ENCODE peak calls at places on chromosomes 11 and 22, in ten cellular contexts. V is endothelial cell, I is GM23338, P is lower lobe of right lung, W is fibroblast of villous mesenchyme, S is Peyer's patch, U is neural crest cell, L is breast epithelium, T is OCI-LY7, B is AG09309. J is an unnamed sample.

GRCh38 chr11:110430267-110431211 is 791 bp downstream of the FDX1 start:
- DNase-seq in V (no peak), I (peak), P (no peak), W (peak), S (peak), U (peak), L (peak), T (peak), B (no peak), J (no peak)

GRCh38 chr11:15991174-15991655 is 365.1 kb downstream of the SOX6 start:
- DNase-seq in V (no peak), I (no peak), P (no peak), W (no peak), S (no peak), U (no peak), L (no peak), T (no peak), B (no peak), J (no peak)

GRCh38 chr11:71962428-71963038 is 33.7 kb downstream of the RNF121 start:
- DNase-seq in V (no peak), I (no peak), P (no peak), W (peak), S (no peak), U (no peak), L (no peak), T (peak), B (peak), J (no peak)

GRCh38 chr11:43573873-43574272 is 106.7 kb upstream of the HSD17B12 start:
- DNase-seq in V (no peak), I (no peak), P (no peak), W (no peak), S (no peak), U (no peak), L (no peak), T (no peak), B (no peak), J (no peak)

GRCh38 chr11:85661972-85662664 is 2.8 kb downstream of the CREBZF start:
- DNase-seq in V (no peak), I (no peak), P (no peak), W (peak), S (no peak), U (no peak), L (no peak), T (no peak), B (no peak), J (no peak)

GRCh38 chr11:122229078-122229477 is 113.1 kb upstream of the BLID start:
- DNase-seq in V (no peak), I (no peak), P (no peak), W (peak), S (no peak), U (no peak), L (no peak), T (no peak), B (peak), J (no peak)

GRCh38 chr22:37892566-37893338 is 13.3 kb upstream of the MICALL1 start:
- DNase-seq in V (no peak), I (no peak), P (peak), W (no peak), S (no peak), U (no peak), L (no peak), T (no peak), B (no peak), J (no peak)

GRCh38 chr22:26481694-26482093 is 1.9 kb downstream of the HPS4 start:
- DNase-seq in V (no peak), I (no peak), P (no peak), W (no peak), S (no peak), U (no peak), L (no peak), T (peak), B (no peak), J (no peak)

GRCh38 chr11:8989411-8989810 is 14.4 kb downstream of the NRIP3 start:
- DNase-seq in V (no peak), I (peak), P (no peak), W (peak), S (no peak), U (no peak), L (no peak), T (no peak), B (peak), J (no peak)

GRCh38 chr11:40716344-40717178 is 742.9 kb downstream of the LRRC4C start:
- DNase-seq in V (no peak), I (peak), P (no peak), W (no peak), S (no peak), U (no peak), L (no peak), T (no peak), B (no peak), J (no peak)

GRCh38 chr11:16785520-16786128 is 47.2 kb downstream of the C11orf58 start:
- DNase-seq in V (peak), I (peak), P (peak), W (peak), S (no peak), U (peak), L (peak), T (peak), B (no peak), J (peak)

GRCh38 chr11:123559418-123559817 is 95.0 kb downstream of the SCN3B start:
- DNase-seq in V (no peak), I (no peak), P (no peak), W (no peak), S (no peak), U (no peak), L (no peak), T (no peak), B (no peak), J (no peak)

GRCh38 chr11:1625541-1625940 is 3.6 kb upstream of the KRTAP5-4 start:
- DNase-seq in V (no peak), I (no peak), P (no peak), W (no peak), S (no peak), U (no peak), L (no peak), T (no peak), B (no peak), J (no peak)

GRCh38 chr11:117600261-117600783 is 196.7 kb downstream of the DSCAML1 start:
- DNase-seq in V (no peak), I (no peak), P (no peak), W (no peak), S (no peak), U (no peak), L (no peak), T (no peak), B (no peak), J (no peak)

GRCh38 chr22:33166206-33166605 is 108.0 kb upstream of the SYN3 start:
- DNase-seq in V (no peak), I (peak), P (no peak), W (no peak), S (no peak), U (no peak), L (no peak), T (peak), B (no peak), J (no peak)

GRCh38 chr22:39146256-39147101 is 6.0 kb downstream of the CBX7 start:
- DNase-seq in V (no peak), I (no peak), P (no peak), W (no peak), S (no peak), U (no peak), L (no peak), T (no peak), B (no peak), J (no peak)

GRCh38 chr11:78295347-78295746 is 106.6 kb downstream of the USP35 start:
- DNase-seq in V (no peak), I (no peak), P (no peak), W (no peak), S (no peak), U (no peak), L (no peak), T (no peak), B (no peak), J (no peak)

GRCh38 chr11:62985351-62985750 is 584 bp upstream of the SLC22A6 start:
- DNase-seq in V (no peak), I (no peak), P (no peak), W (no peak), S (no peak), U (no peak), L (no peak), T (no peak), B (no peak), J (no peak)

GRCh38 chr11:110759972-110760381 is 47.7 kb upstream of the ARHGAP20 start:
- DNase-seq in V (no peak), I (no peak), P (no peak), W (peak), S (no peak), U (no peak), L (no peak), T (no peak), B (no peak), J (no peak)

GRCh38 chr11:58446294-58446693 is 4.3 kb upstream of the OR5B12 start:
- DNase-seq in V (no peak), I (no peak), P (no peak), W (no peak), S (no peak), U (no peak), L (no peak), T (no peak), B (no peak), J (no peak)

GRCh38 chr11:10450451-10451398 is 4.3 kb upstream of the AMPD3 start:
- DNase-seq in V (peak), I (peak), P (peak), W (peak), S (peak), U (peak), L (peak), T (no peak), B (no peak), J (peak)

GRCh38 chr11:24386551-24387404 is 110.1 kb upstream of the LUZP2 start:
- DNase-seq in V (peak), I (peak), P (no peak), W (peak), S (no peak), U (no peak), L (no peak), T (no peak), B (no peak), J (no peak)

GRCh38 chr11:3873712-3874349 is 18.4 kb downstream of the STIM1 start:
- DNase-seq in V (no peak), I (no peak), P (no peak), W (no peak), S (no peak), U (no peak), L (no peak), T (no peak), B (no peak), J (no peak)

GRCh38 chr11:63888170-63889086 is 28.5 kb downstream of the RCOR2 start:
- DNase-seq in V (peak), I (peak), P (peak), W (peak), S (peak), U (no peak), L (peak), T (peak), B (no peak), J (peak)

GRCh38 chr11:47487421-47487820 is 38.5 kb upstream of the RAPSN start:
- DNase-seq in V (no peak), I (no peak), P (no peak), W (no peak), S (no peak), U (no peak), L (no peak), T (no peak), B (no peak), J (no peak)

GRCh38 chr11:10413268-10413667 is 41.8 kb upstream of the AMPD3 start:
- DNase-seq in V (no peak), I (no peak), P (no peak), W (peak), S (no peak), U (no peak), L (no peak), T (peak), B (no peak), J (no peak)

GRCh38 chr22:16563555-16564520 is 28.8 kb downstream of the CCT8L2 start:
- DNase-seq in V (no peak), I (no peak), P (peak), W (no peak), S (peak), U (no peak), L (no peak), T (no peak), B (no peak), J (no peak)

GRCh38 chr11:14022251-14022650 is 59.7 kb downstream of the SPON1 start:
- DNase-seq in V (no peak), I (no peak), P (no peak), W (no peak), S (no peak), U (no peak), L (no peak), T (no peak), B (no peak), J (no peak)

GRCh38 chr11:28110839-28111235 is 2.6 kb downstream of the METTL15 start:
- DNase-seq in V (no peak), I (no peak), P (no peak), W (peak), S (no peak), U (no peak), L (no peak), T (no peak), B (no peak), J (no peak)

GRCh38 chr11:65606876-65607613 is 7.0 kb downstream of the MAP3K11 start:
- DNase-seq in V (peak), I (peak), P (peak), W (peak), S (peak), U (peak), L (peak), T (peak), B (peak), J (no peak)

GRCh38 chr11:28228196-28228595 is 120.0 kb downstream of the METTL15 start:
- DNase-seq in V (no peak), I (no peak), P (no peak), W (peak), S (no peak), U (no peak), L (no peak), T (no peak), B (no peak), J (no peak)

GRCh38 chr22:23509571-23510302 is 70.4 kb downstream of the IGLL1 start:
- DNase-seq in V (no peak), I (no peak), P (no peak), W (peak), S (peak), U (no peak), L (no peak), T (no peak), B (no peak), J (no peak)

GRCh38 chr22:29259253-29259899 is 8.4 kb downstream of the RHBDD3 start:
- DNase-seq in V (no peak), I (peak), P (no peak), W (no peak), S (no peak), U (no peak), L (no peak), T (no peak), B (no peak), J (no peak)

GRCh38 chr22:21948390-21948789 is 4.3 kb downstream of the PPM1F start:
- DNase-seq in V (no peak), I (no peak), P (no peak), W (no peak), S (no peak), U (no peak), L (no peak), T (no peak), B (no peak), J (no peak)

GRCh38 chr11:127766734-127767133 is 766.2 kb upstream of the KIRREL3 start:
- DNase-seq in V (no peak), I (peak), P (no peak), W (no peak), S (no peak), U (no peak), L (no peak), T (no peak), B (no peak), J (no peak)

GRCh38 chr11:76635991-76636520 is 34.5 kb downstream of the LRRC32 start:
- DNase-seq in V (no peak), I (no peak), P (no peak), W (no peak), S (peak), U (no peak), L (no peak), T (peak), B (no peak), J (no peak)

GRCh38 chr11:14789879-14790484 is 102.0 kb downstream of the CYP2R1 start:
- DNase-seq in V (no peak), I (no peak), P (no peak), W (peak), S (no peak), U (no peak), L (no peak), T (peak), B (no peak), J (no peak)

GRCh38 chr11:46410021-46410420 is 18.4 kb upstream of the CHRM4 start:
- DNase-seq in V (peak), I (peak), P (no peak), W (peak), S (no peak), U (no peak), L (no peak), T (no peak), B (no peak), J (no peak)

GRCh38 chr11:68927280-68928107 is 23.8 kb downstream of the IGHMBP2 start:
- DNase-seq in V (no peak), I (no peak), P (no peak), W (no peak), S (no peak), U (no peak), L (no peak), T (peak), B (no peak), J (no peak)

GRCh38 chr11:113806403-113806802 is 26.8 kb downstream of the CLDN25 start:
- DNase-seq in V (peak), I (peak), P (no peak), W (peak), S (no peak), U (peak), L (no peak), T (peak), B (no peak), J (no peak)
- TF ChIP-seq CTCF in V (peak), I (peak), P (peak), W (peak), S (peak), U (peak), L (no peak), T (peak), B (peak), J (peak)

GRCh38 chr22:48941903-48942625 is 885.6 kb downstream of the BRD1 start:
- DNase-seq in V (no peak), I (no peak), P (no peak), W (no peak), S (no peak), U (no peak), L (no peak), T (no peak), B (no peak), J (peak)

GRCh38 chr22:48944756-48945620 is 882.7 kb downstream of the BRD1 start:
- DNase-seq in V (no peak), I (no peak), P (no peak), W (no peak), S (no peak), U (no peak), L (peak), T (no peak), B (no peak), J (peak)

GRCh38 chr22:48944433-48944755 is 883.3 kb downstream of the BRD1 start:
- DNase-seq in V (no peak), I (no peak), P (no peak), W (no peak), S (no peak), U (no peak), L (no peak), T (no peak), B (no peak), J (peak)

GRCh38 chr22:48942698-48943566 is 884.7 kb downstream of the BRD1 start:
- DNase-seq in V (no peak), I (no peak), P (no peak), W (no peak), S (no peak), U (no peak), L (no peak), T (no peak), B (no peak), J (peak)

GRCh38 chr22:48943567-48944432 is 883.9 kb downstream of the BRD1 start:
- DNase-seq in V (peak), I (no peak), P (no peak), W (no peak), S (no peak), U (peak), L (peak), T (peak), B (no peak), J (peak)
- TF ChIP-seq CTCF in V (peak), I (no peak), P (peak), W (no peak), S (no peak), U (peak), L (no peak), T (peak), B (no peak), J (no peak)

GRCh38 chr22:43706151-43706550 is 106.0 kb downstream of the EFCAB6 start:
- DNase-seq in V (no peak), I (peak), P (no peak), W (no peak), S (no peak), U (no peak), L (no peak), T (no peak), B (no peak), J (no peak)
- TF ChIP-seq CTCF in V (no peak), I (no peak), P (no peak), W (no peak), S (no peak), U (no peak), L (no peak), T (no peak), B (no peak), J (no peak)

DNA sequence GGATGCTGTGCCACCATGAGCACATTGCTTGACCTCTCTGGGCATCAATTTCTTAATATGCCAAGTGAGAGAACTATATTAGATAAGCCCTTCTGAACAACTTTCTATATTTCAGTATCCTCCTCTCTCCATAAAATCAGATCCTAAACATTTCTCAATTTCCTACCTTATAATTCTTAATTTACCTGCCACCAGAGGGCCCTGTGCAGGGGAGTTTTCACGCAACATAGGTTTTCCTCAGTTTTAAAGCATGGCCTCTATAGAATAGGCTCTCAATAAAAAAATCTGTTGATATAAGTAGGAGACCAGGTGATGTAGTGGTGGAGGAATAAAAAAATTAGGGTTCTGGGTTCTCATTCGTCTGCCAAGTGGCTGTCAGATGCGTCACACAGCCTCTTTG is 83.7 kb upstream of the DBX1 start:
- DNase-seq in V (no peak), I (no peak), P (no peak), W (no peak), S (no peak), U (no peak), L (no peak), T (no peak), B (no peak), J (no peak)
- TF ChIP-seq CTCF in V (no peak), I (peak), P (no peak), W (peak), S (no peak), U (peak), L (no peak), T (peak), B (peak), J (no peak)

GRCh38 chr11:44689265-44689664 is 37.5 kb upstream of the TSPAN18 start:
- DNase-seq in V (no peak), I (no peak), P (no peak), W (no peak), S (no peak), U (no peak), L (no peak), T (no peak), B (no peak), J (no peak)

GRCh38 chr11:44680982-44681597 is 45.7 kb upstream of the TSPAN18 start:
- DNase-seq in V (no peak), I (peak), P (no peak), W (peak), S (no peak), U (no peak), L (no peak), T (no peak), B (no peak), J (no peak)

GRCh38 chr11:44687310-44687842 is 39.4 kb upstream of the TSPAN18 start:
- DNase-seq in V (no peak), I (no peak), P (no peak), W (no peak), S (no peak), U (no peak), L (no peak), T (no peak), B (no peak), J (no peak)

GRCh38 chr11:44681698-44682097 is 45.1 kb upstream of the TSPAN18 start:
- DNase-seq in V (no peak), I (no peak), P (no peak), W (peak), S (no peak), U (no peak), L (no peak), T (no peak), B (no peak), J (no peak)

GRCh38 chr11:44684886-44685285 is 41.9 kb upstream of the TSPAN18 start:
- DNase-seq in V (no peak), I (no peak), P (no peak), W (no peak), S (no peak), U (no peak), L (no peak), T (no peak), B (no peak), J (no peak)
- TF ChIP-seq CTCF in V (no peak), I (no peak), P (no peak), W (no peak), S (no peak), U (no peak), L (no peak), T (no peak), B (no peak), J (no peak)

J was measured in natural killer cell.